ENCODE peak calls at places on chromosomes 6 and 20, in seven cellular contexts. B is prostate gland; T is psoas muscle; M is brain microvascular endothelial cell; V is left ventricle myocardium inferior; X is pancreas; F is CD8-positive, alpha-beta T cell. D is an unnamed sample.

GRCh38 chr20:45343867-45344721 is 4.1 kb downstream of the SDC4 start:
- DNase-seq in V (no peak), X (peak; percentile 79), M (peak; percentile 91), F (no peak), T (peak; percentile 82), B (peak; percentile 67), D (peak; percentile 69)

GRCh38 chr20:49539481-49540231 is 28.3 kb downstream of the PTGIS start:
- DNase-seq in B (no peak), X (no peak), V (no peak), M (no peak), T (no peak), F (no peak), D (no peak)

GRCh38 chr6:22497299-22497698 is 72.1 kb upstream of the HDGFL1 start:
- DNase-seq in V (no peak), F (no peak), M (no peak), X (no peak), B (no peak), T (no peak), D (no peak)

GRCh38 chr20:50187403-50188051 is 3.1 kb upstream of the CEBPB start:
- DNase-seq in F (no peak), M (peak; percentile 42), V (no peak), T (peak; percentile 70), X (no peak), B (peak; percentile 45), D (peak; percentile 67)

GRCh38 chr20:60057866-60058807 is 99.9 kb downstream of the CDH26 start:
- DNase-seq in B (no peak), V (peak; percentile 42), X (no peak), F (peak; percentile 50), M (peak; percentile 67), T (peak; percentile 86), D (peak; percentile 88)

GRCh38 chr20:34567885-34568865 is 9.7 kb downstream of the MAP1LC3A start:
- DNase-seq in F (no peak), X (no peak), M (no peak), B (no peak), V (no peak), T (no peak), D (no peak)

GRCh38 chr6:138514860-138515540 is 15.7 kb upstream of the NHSL1 start:
- DNase-seq in B (no peak), T (no peak), M (no peak), V (no peak), X (no peak), F (peak; percentile 55), D (no peak)

GRCh38 chr6:158072083-158072721 is 90.5 kb downstream of the SYNJ2 start:
- DNase-seq in V (peak; percentile 68), M (peak; percentile 66), B (peak; percentile 64), X (peak; percentile 58), T (peak; percentile 87), F (peak; percentile 59), D (peak; percentile 68)

GRCh38 chr6:129646140-129646569 is 63.8 kb downstream of the ARHGAP18 start:
- DNase-seq in V (no peak), M (no peak), F (no peak), B (no peak), X (no peak), T (no peak), D (no peak)

GRCh38 chr6:136429681-136430080 is 120.5 kb downstream of the MAP7 start:
- DNase-seq in T (no peak), V (no peak), X (no peak), M (no peak), B (no peak), F (no peak), D (no peak)

GRCh38 chr20:61904456-61904855 is 161.2 kb downstream of the TAF4 start:
- DNase-seq in X (no peak), M (no peak), B (no peak), V (no peak), T (peak; percentile 41), F (no peak), D (no peak)

GRCh38 chr6:72748759-72749158 is 126.9 kb downstream of the KCNQ5 start:
- DNase-seq in M (peak; percentile 61), F (no peak), V (no peak), T (no peak), X (no peak), B (peak; percentile 27), D (no peak)

GRCh38 chr6:68826501-68826900 is 191.4 kb downstream of the ADGRB3 start:
- DNase-seq in X (no peak), M (no peak), B (no peak), F (no peak), T (no peak), V (no peak), D (no peak)

GRCh38 chr6:155436981-155437749 is 18.5 kb downstream of the NOX3 start:
- DNase-seq in V (no peak), X (no peak), F (no peak), T (no peak), M (peak; percentile 71), B (no peak), D (no peak)

GRCh38 chr6:28965706-28966105 is 39.4 kb downstream of the ZNF311 start:
- DNase-seq in V (no peak), M (no peak), F (no peak), T (no peak), X (no peak), B (no peak), D (no peak)

GRCh38 chr6:32118782-32119628 is 9.0 kb downstream of the ATF6B start:
- DNase-seq in B (peak; percentile 84), V (peak; percentile 88), X (peak; percentile 70), M (peak; percentile 85), T (peak; percentile 92), F (peak; percentile 70), D (peak; percentile 96)

GRCh38 chr6:2713473-2714358 is 37.0 kb downstream of the MYLK4 start:
- DNase-seq in B (no peak), V (no peak), F (no peak), T (peak; percentile 71), X (no peak), M (peak; percentile 88), D (no peak)

GRCh38 chr6:38495922-38496635 is 143.7 kb downstream of the BTBD9 start:
- DNase-seq in B (no peak), X (no peak), M (peak; percentile 13), T (no peak), F (no peak), V (no peak), D (no peak)

GRCh38 chr6:167350322-167350721 is 25.4 kb downstream of the TTLL2 start:
- DNase-seq in B (no peak), V (peak; percentile 19), F (no peak), M (no peak), X (no peak), T (no peak), D (no peak)

GRCh38 chr20:45963059-45964011 is 8.7 kb downstream of the ZNF335 start:
- DNase-seq in F (no peak), X (no peak), V (no peak), M (peak; percentile 12), B (no peak), T (peak; percentile 48), D (no peak)

GRCh38 chr6:25229671-25230321 is 49.4 kb upstream of the CARMIL1 start:
- DNase-seq in F (no peak), B (no peak), X (no peak), M (peak; percentile 41), T (no peak), V (no peak), D (no peak)
- H3K27ac ChIP-seq in F (no peak overlapping the region), B (no peak overlapping the region), X (no peak overlapping the region), M (peak overlapping the region; percentile 32), T (no peak overlapping the region), V (peak overlapping the region; percentile 20), D (peak overlapping the region; percentile 21)

GRCh38 chr20:17635846-17636245 is 46.2 kb downstream of the RRBP1 start:
- DNase-seq in F (no peak), B (no peak), V (no peak), M (no peak), T (no peak), X (no peak), D (no peak)

GRCh38 chr20:17633221-17633849 is 48.7 kb downstream of the RRBP1 start:
- DNase-seq in B (no peak), V (no peak), F (no peak), M (no peak), T (no peak), X (no peak), D (no peak)

GRCh38 chr20:17633850-17634500 is 48.1 kb downstream of the RRBP1 start:
- DNase-seq in X (no peak), B (no peak), T (no peak), F (no peak), V (no peak), M (no peak), D (no peak)

GRCh38 chr20:17635320-17635673 is 46.7 kb downstream of the RRBP1 start:
- DNase-seq in B (no peak), X (no peak), T (no peak), F (no peak), V (no peak), M (no peak), D (no peak)

DNA sequence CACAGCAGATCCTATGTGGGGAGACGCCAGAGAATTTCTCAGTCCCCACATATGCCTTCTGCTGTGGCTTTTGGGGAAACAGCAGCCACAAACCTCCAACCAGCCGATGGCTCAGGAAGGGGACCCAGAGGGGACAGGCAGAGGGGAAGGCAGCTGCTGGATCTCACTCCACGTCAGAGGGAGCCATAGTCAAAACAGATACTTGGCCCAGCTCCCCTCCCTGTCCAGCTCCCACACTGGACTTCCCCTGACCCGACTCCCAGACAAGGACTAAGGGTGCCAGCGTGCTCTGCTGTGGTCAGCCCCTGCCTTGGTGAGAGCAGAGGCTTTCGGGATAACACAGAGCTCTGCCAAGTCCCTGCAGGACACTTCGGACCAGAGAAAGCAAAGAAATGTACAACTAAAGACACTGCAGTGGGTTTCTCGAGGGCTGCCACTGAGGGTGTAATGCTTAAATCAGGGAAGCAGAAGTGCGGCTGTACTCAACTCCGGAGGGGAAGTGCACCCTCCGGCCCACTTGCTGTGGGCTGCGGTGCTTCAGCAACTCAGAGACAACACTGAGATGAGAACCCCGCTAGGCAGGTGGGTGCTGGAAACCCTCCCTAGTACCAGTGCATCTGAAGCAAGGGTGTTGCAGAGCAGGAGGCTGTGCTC is 47.2 kb downstream of the RRBP1 start:
- DNase-seq in T (no peak), F (no peak), M (no peak), B (no peak), X (no peak), V (no peak), D (no peak)
- H3K36me3 ChIP-seq in T (peaks cover 71% of the 10 kb centered on the region), F (no peaks in the 10 kb centered on the region), M (peaks cover 87% of the 10 kb centered on the region), B (peaks cover 30% of the 10 kb centered on the region), X (peaks cover 5% of the 10 kb centered on the region), V (peaks cover 84% of the 10 kb centered on the region), D (no peaks in the 10 kb centered on the region)

GRCh38 chr20:32034581-32035397 is 17.3 kb upstream of the HCK start:
- DNase-seq in B (no peak), F (no peak), M (no peak), X (no peak), T (no peak), V (no peak), D (peak; percentile 58)
- TF ChIP-seq CTCF in B (no peak), F (no peak), M (peak; percentile 24), X (no peak), T (no peak), V (peak; percentile 34), D (no peak)

DNA sequence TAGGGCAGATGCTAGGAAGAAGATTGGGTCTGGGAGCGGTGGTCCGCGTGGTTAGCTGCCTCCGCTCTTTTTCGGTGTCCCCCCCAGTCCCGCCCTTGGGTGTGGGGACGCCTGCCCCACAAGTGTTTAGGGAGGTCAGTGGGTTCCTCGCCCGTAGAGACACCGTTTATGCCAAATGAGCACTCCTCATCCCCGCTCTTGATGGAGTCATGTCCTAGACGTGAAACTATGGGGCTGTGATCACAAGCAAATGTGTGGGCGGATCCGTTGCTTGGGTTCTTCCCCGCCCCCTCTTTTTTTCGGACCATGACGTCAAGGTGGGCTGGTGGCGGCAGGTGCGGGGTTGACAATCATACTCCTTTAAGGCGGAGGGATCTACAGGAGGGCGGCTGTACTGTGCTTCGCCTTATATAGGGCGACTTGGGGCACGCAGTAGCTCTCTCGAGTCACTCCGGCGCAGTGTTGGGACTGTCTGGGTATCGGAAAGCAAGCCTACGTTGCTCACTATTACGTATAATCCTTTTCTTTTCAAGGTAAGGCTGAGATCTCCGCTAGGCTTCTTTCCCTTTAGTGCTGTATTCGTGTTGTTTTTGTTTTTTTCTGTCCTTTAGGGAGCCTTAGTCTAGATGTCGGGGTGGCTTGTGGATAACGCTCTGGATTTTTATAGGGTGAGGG is at the start of gene HSP90AB1:
- DNase-seq in T (peak; percentile 96), F (peak; percentile 97), X (peak; percentile 97), B (peak; percentile 98), M (peak; percentile 97), V (peak; percentile 94), D (peak; percentile 96)
- H3K27ac ChIP-seq in T (peak within 1 kb of the TSS; percentile 100), F (peak within 1 kb of the TSS; percentile 96), X (peak within 1 kb of the TSS; percentile 85), B (peak within 1 kb of the TSS; percentile 100), M (peak within 1 kb of the TSS; percentile 73), V (peak within 1 kb of the TSS; percentile 99), D (peak within 1 kb of the TSS; percentile 95)

D was measured in left lung.